ENCODE peak calls at places on chromosomes 13 and 19, in eight cellular contexts. Q is sigmoid colon, V is AG04449, Y is thoracic aorta, S is neural progenitor cell, H is psoas muscle, A is body of pancreas, E is tibial artery. G is an unnamed sample.

GRCh38 chr13:29954082-29955043 is 103.9 kb upstream of the UBL3 start:
- DNase-seq in Q (no peak), V (no peak), Y (no peak), S (no peak), H (no peak), A (no peak), E (no peak), G (no peak)

GRCh38 chr19:53432088-53432661 is 391 bp downstream of the ZNF761 start:
- DNase-seq in Q (peak), V (no peak), Y (no peak), S (peak), H (peak), A (no peak), E (no peak), G (no peak)

GRCh38 chr13:105048685-105049084 is 1486.8 kb downstream of the EFNB2 start:
- DNase-seq in Q (no peak), V (no peak), Y (no peak), S (no peak), H (no peak), A (no peak), E (no peak), G (no peak)

GRCh38 chr19:33558846-33559245 is 37.3 kb upstream of the PEPD start:
- DNase-seq in Q (peak), V (no peak), Y (no peak), S (no peak), H (no peak), A (no peak), E (no peak), G (no peak)

GRCh38 chr13:94660695-94661324 is 51.5 kb downstream of the SOX21 start:
- DNase-seq in Q (no peak), V (no peak), Y (no peak), S (peak), H (no peak), A (no peak), E (no peak), G (peak)

GRCh38 chr19:7862413-7862951 is 11.7 kb downstream of the PRR36 start:
- DNase-seq in Q (no peak), V (no peak), Y (no peak), S (peak), H (peak), A (peak), E (no peak), G (peak)

GRCh38 chr19:49677232-49677881 is at the start of gene PRMT1:
- DNase-seq in Q (no peak), V (no peak), Y (no peak), S (no peak), H (peak), A (peak), E (no peak), G (no peak)

GRCh38 chr13:36950920-36951319 is 30.9 kb upstream of the SMAD9 start:
- DNase-seq in Q (no peak), V (no peak), Y (no peak), S (no peak), H (no peak), A (no peak), E (no peak), G (no peak)

GRCh38 chr19:29378126-29378525 is 147.7 kb upstream of the VSTM2B start:
- DNase-seq in Q (peak), V (no peak), Y (no peak), S (no peak), H (no peak), A (no peak), E (peak), G (no peak)

GRCh38 chr13:25018729-25019115 is 77.2 kb upstream of the PABPC3 start:
- DNase-seq in Q (no peak), V (no peak), Y (no peak), S (peak), H (no peak), A (no peak), E (no peak), G (no peak)

GRCh38 chr13:26469602-26470001 is 87.9 kb upstream of the WASF3 start:
- DNase-seq in Q (no peak), V (no peak), Y (no peak), S (no peak), H (no peak), A (no peak), E (no peak), G (no peak)

GRCh38 chr19:16897572-16898056 is 8.8 kb downstream of the F2RL3 start:
- DNase-seq in Q (no peak), V (no peak), Y (no peak), S (no peak), H (no peak), A (no peak), E (peak), G (no peak)

GRCh38 chr19:8245869-8246835 is 37.0 kb downstream of the CERS4 start:
- DNase-seq in Q (no peak), V (no peak), Y (no peak), S (no peak), H (no peak), A (no peak), E (no peak), G (no peak)

GRCh38 chr13:21703846-21704245 is 33.0 kb downstream of the FGF9 start:
- DNase-seq in Q (no peak), V (no peak), Y (no peak), S (no peak), H (no peak), A (no peak), E (no peak), G (no peak)

GRCh38 chr19:1133471-1133929 is 29.7 kb downstream of the GPX4 start:
- DNase-seq in Q (no peak), V (no peak), Y (no peak), S (no peak), H (no peak), A (no peak), E (no peak), G (peak)

GRCh38 chr19:6925801-6926751 is 38.7 kb downstream of the ADGRE1 start:
- DNase-seq in Q (no peak), V (no peak), Y (no peak), S (no peak), H (no peak), A (no peak), E (no peak), G (no peak)

GRCh38 chr13:44989941-44990340 is 603 bp downstream of the GPALPP1 start:
- DNase-seq in Q (no peak), V (no peak), Y (no peak), S (no peak), H (no peak), A (no peak), E (no peak), G (no peak)

GRCh38 chr13:107742544-107742943 is 472.8 kb downstream of the LIG4 start:
- DNase-seq in Q (no peak), V (no peak), Y (no peak), S (no peak), H (no peak), A (no peak), E (no peak), G (no peak)

GRCh38 chr19:50311723-50312635 is 17.2 kb downstream of the KCNC3 start:
- DNase-seq in Q (no peak), V (no peak), Y (no peak), S (peak), H (no peak), A (no peak), E (no peak), G (peak)

GRCh38 chr19:27676877-27677276 is 1536.1 kb downstream of the UQCRFS1 start:
- DNase-seq in Q (no peak), V (no peak), Y (no peak), S (no peak), H (no peak), A (no peak), E (no peak), G (no peak)

GRCh38 chr13:110027470-110028240 is 241.3 kb upstream of the IRS2 start:
- DNase-seq in Q (no peak), V (no peak), Y (no peak), S (no peak), H (no peak), A (no peak), E (no peak), G (no peak)

GRCh38 chr19:33302175-33302973 is at the start of gene CEBPA:
- DNase-seq in Q (peak), V (no peak), Y (no peak), S (peak), H (peak), A (peak), E (peak), G (peak)

GRCh38 chr19:18762125-18763023 is 28.7 kb downstream of the COMP start:
- DNase-seq in Q (peak), V (no peak), Y (no peak), S (no peak), H (peak), A (peak), E (peak), G (no peak)

GRCh38 chr13:48291730-48292129 is 11.8 kb upstream of the RB1 start:
- DNase-seq in Q (no peak), V (no peak), Y (no peak), S (no peak), H (no peak), A (no peak), E (no peak), G (no peak)

GRCh38 chr19:49653466-49653806 is 11.4 kb downstream of the SCAF1 start:
- DNase-seq in Q (no peak), V (no peak), Y (no peak), S (no peak), H (no peak), A (no peak), E (no peak), G (no peak)

GRCh38 chr19:45152504-45153338 is 8.1 kb downstream of the NKPD1 start:
- DNase-seq in Q (no peak), V (no peak), Y (no peak), S (peak), H (peak), A (peak), E (no peak), G (no peak)

GRCh38 chr13:44436589-44437337 is 63.1 kb downstream of the SERP2 start:
- DNase-seq in Q (peak), V (peak), Y (peak), S (peak), H (peak), A (peak), E (peak), G (peak)

DNA sequence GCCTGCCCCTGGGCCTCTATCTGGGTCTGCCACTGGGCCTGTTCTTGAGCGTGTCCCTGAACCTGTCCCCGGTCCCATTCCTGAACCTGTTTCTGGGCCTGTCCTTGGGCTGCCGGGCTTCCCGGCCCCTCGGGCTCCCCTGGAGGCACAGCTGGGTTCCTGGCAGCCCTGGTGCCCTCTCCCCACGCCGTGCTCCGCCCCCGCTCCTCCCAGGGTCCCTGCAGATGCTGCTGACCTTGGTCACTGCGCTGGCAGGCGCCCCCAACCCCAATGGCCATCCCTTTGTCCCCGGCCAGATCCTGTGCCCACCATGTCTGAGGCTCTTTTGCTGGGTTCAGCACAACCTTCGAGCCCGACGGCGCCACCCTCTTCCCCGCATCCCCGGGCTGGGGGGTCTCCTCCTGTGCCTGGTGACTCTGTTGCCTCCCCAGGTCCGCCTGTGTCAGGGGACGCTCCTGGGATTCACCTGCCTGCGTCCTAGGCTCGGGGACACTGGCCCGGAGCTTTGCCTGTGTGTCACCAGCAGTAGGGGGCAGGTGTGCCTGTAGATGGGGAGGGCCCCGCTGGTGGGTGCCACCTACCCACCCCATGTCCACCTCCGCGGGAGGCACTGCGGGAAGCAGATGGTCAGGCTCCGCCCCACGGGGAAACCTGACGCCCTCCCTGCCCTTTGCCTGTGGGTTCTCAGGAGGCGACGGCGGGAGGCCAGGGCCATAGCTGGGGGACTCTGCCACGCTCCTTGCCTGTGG is 41.0 kb upstream of the GRTP1 start:
- DNase-seq in Q (peak), V (no peak), Y (no peak), S (no peak), H (peak), A (no peak), E (peak), G (no peak)
- H3K4me3 ChIP-seq in Q (no peak), V (no peak), Y (no peak), S (no peak), H (peak), A (no peak), E (no peak), G (no peak)

DNA sequence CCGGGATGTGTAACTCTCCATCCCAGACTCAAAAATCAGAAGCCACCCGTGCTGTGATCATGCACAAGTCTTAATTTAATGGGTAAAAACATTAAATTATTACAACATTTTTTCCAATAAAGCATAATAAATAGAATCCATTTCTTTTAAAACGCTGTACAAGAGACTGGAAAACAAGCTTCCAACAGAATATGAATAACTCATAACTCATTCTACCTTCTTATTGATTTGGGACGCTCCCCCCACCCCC is 523 bp upstream of the KRI1 start:
- DNase-seq in Q (no peak), V (no peak), Y (no peak), S (no peak), H (no peak), A (no peak), E (no peak), G (no peak)
- H3K4me3 ChIP-seq in Q (peak), V (peak), Y (peak), S (peak), H (peak), A (no peak), E (peak), G (peak)

DNA sequence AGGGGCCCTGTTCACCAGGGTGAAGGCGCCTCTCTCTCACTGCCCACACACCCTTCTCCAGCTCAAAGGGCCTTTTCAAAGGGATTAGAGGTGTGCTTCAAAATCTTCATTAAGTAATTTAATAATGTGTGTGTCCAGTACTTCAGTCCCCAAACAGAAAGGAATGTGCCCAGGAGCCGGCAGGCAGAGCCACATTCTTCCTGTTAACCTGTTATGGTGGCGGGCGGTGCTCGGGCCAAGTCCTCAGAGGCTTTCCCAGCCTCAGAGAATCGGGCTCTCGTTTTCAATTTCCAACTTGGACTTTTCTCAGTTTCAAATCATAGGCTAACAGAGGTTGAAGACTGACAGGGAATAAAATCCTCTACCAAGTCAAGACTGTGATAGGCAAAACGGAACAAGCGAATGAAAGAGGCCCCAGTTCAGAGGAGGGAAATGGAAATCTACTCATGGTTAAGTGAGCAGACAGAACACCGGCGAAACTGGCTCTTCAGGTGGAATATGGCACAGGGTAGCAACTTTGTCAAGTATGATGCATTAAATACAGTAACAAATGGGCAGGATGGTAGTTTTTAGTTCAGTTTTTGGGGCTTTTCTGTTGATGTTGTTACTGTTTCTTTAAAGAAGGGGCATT is 68.6 kb downstream of the FOXO1 start:
- DNase-seq in Q (no peak), V (no peak), Y (no peak), S (peak), H (no peak), A (peak), E (no peak), G (no peak)
- H3K4me3 ChIP-seq in Q (no peak), V (no peak), Y (peak), S (no peak), H (peak), A (no peak), E (peak), G (no peak)

GRCh38 chr19:23769691-23770468 is 11.2 kb upstream of the ZNF681 start:
- DNase-seq in Q (no peak), V (no peak), Y (no peak), S (no peak), H (no peak), A (no peak), E (no peak), G (no peak)

GRCh38 chr19:23766951-23767350 is 8.3 kb upstream of the ZNF681 start:
- DNase-seq in Q (no peak), V (no peak), Y (no peak), S (no peak), H (no peak), A (no peak), E (no peak), G (no peak)

GRCh38 chr19:23762884-23763711 is 4.4 kb upstream of the ZNF681 start:
- DNase-seq in Q (peak), V (no peak), Y (no peak), S (peak), H (peak), A (peak), E (peak), G (no peak)

GRCh38 chr19:23762548-23762883 is 3.8 kb upstream of the ZNF681 start:
- DNase-seq in Q (no peak), V (no peak), Y (peak), S (no peak), H (no peak), A (no peak), E (no peak), G (no peak)

GRCh38 chr19:23764781-23765180 is 6.1 kb upstream of the ZNF681 start:
- DNase-seq in Q (no peak), V (no peak), Y (no peak), S (no peak), H (no peak), A (no peak), E (no peak), G (no peak)
- H3K4me3 ChIP-seq in Q (no peak), V (no peak), Y (no peak), S (peak), H (no peak), A (no peak), E (no peak), G (no peak)

DNA sequence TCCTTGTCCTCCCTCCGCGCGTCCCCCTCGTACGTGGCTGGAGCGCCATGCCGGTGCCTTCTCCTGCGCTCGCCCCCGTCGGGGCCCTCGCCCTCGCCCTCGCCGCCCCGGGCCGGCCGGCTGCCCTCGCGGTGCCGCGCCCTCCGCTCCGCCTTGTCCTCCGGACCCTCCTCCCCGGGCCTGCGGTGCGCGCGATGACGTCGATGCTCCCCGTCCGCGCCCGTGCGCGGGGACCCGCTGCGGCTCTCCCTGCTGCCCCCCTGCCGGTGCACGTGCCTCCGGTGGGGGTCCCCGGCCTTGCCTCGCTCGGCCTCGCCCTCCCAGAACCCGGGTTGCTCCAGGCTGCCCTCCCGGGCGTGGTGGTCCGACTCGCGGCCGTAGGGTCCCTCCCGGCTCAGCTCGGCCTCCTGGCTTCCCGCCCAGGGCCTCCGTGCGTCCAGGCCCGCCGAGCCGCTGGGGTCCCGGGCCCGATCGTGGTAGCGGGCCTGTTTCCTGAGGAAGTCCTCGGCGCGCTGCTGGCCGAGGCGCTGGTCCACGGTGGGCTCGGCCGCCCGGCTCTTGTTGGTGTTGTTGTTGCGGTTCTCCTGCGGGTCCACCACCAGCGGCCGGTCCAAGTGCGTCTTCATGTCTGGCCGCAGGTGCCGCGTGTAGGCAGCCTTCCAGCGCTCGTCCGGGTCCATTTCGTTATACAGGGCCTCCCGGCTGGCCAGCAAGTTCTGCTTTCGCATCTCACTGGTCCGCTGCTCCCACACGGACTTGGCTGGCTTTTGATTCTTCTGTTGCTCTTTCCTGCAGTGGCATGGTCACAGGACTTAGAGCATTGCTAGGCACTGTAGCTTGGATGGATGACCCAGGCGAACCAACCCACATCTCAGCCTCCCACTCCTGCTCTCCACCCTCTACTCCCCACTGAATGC is 148.6 kb downstream of the IER2 start:
- DNase-seq in Q (no peak), V (no peak), Y (no peak), S (no peak), H (no peak), A (no peak), E (no peak), G (no peak)
- H3K4me3 ChIP-seq in Q (peak), V (no peak), Y (peak), S (no peak), H (peak), A (no peak), E (peak), G (no peak)

GRCh38 chr13:49399801-49400472 is 43.9 kb downstream of the CAB39L start:
- DNase-seq in Q (no peak), V (no peak), Y (no peak), S (no peak), H (no peak), A (no peak), E (no peak), G (no peak)
- H3K4me3 ChIP-seq in Q (peak), V (no peak), Y (peak), S (no peak), H (peak), A (no peak), E (peak), G (no peak)

GRCh38 chr19:31535691-31536460 is 186.6 kb upstream of the TSHZ3 start:
- DNase-seq in Q (no peak), V (no peak), Y (no peak), S (no peak), H (no peak), A (no peak), E (no peak), G (no peak)

GRCh38 chr19:31539386-31539785 is 190.2 kb upstream of the TSHZ3 start:
- DNase-seq in Q (no peak), V (no peak), Y (no peak), S (no peak), H (no peak), A (no peak), E (no peak), G (no peak)

GRCh38 chr19:31537136-31537535 is 187.9 kb upstream of the TSHZ3 start:
- DNase-seq in Q (no peak), V (no peak), Y (no peak), S (no peak), H (no peak), A (no peak), E (no peak), G (no peak)

GRCh38 chr19:31541396-31541795 is 192.2 kb upstream of the TSHZ3 start:
- DNase-seq in Q (no peak), V (no peak), Y (no peak), S (no peak), H (no peak), A (no peak), E (no peak), G (no peak)

GRCh38 chr19:31538879-31539278 is 189.6 kb upstream of the TSHZ3 start:
- DNase-seq in Q (no peak), V (no peak), Y (no peak), S (no peak), H (no peak), A (no peak), E (no peak), G (no peak)
- H3K4me3 ChIP-seq in Q (no peak), V (no peak), Y (no peak), S (no peak), H (no peak), A (no peak), E (no peak), G (no peak)

DNA sequence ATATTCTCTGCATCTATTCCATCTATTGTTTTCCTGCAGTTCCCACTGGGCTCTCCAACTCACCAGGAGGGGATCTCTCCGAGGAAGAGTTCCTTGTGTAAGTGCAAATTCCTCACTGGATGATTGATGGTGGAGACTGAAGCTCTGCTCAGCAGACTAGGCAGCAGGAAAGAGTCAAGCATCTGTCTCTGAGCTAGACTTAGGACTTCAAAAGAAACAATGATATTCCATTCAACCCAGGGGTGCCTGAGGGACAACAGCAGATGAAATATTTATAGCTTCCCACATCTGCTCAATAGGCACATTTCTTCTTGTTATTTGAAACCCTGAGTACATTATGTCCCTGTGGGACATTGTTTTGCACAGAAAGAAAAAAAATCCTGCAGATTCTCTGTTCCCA is at the start of the genes OR7A5 and OR7C1:
- DNase-seq in Q (no peak), V (no peak), Y (no peak), S (no peak), H (no peak), A (no peak), E (no peak), G (no peak)
- H3K4me3 ChIP-seq in Q (no peak), V (no peak), Y (no peak), S (no peak), H (no peak), A (no peak), E (no peak), G (no peak)